ENCODE peak calls at places on chromosomes 6 and 20, in four cellular contexts. Y, X, I and R are unnamed samples.

GRCh38 chr20:50304501-50304856 is 113.8 kb downstream of the CEBPB start:
- DNase-seq in X (no peak), I (no peak), Y (peak; percentile 88), R (no peak)

GRCh38 chr20:20002101-20002998 is 14.8 kb upstream of the NAA20 start:
- DNase-seq in Y (no peak), X (no peak), I (no peak), R (no peak)

GRCh38 chr6:107628878-107629277 is 139.0 kb downstream of the SOBP start:
- DNase-seq in I (no peak), Y (no peak), X (no peak), R (no peak)

GRCh38 chr6:41462980-41463930 is 82.9 kb upstream of the FOXP4 start:
- DNase-seq in X (no peak), Y (peak; percentile 85), I (no peak), R (peak; percentile 16)

GRCh38 chr20:32652739-32653526 is 20.8 kb downstream of the C20orf203 start:
- DNase-seq in Y (peak; percentile 92), X (peak; percentile 75), I (peak; percentile 71), R (peak; percentile 69)

GRCh38 chr6:123745877-123746276 is 57.8 kb upstream of the NKAIN2 start:
- DNase-seq in Y (no peak), I (no peak), X (no peak), R (no peak)

GRCh38 chr20:46220808-46221207 is 87.5 kb downstream of the CDH22 start:
- DNase-seq in X (peak; percentile 91), Y (no peak), I (no peak), R (no peak)

GRCh38 chr6:112199001-112199403 is 55.4 kb downstream of the LAMA4 start:
- DNase-seq in Y (no peak), I (no peak), X (no peak), R (no peak)

GRCh38 chr6:111487656-111488055 is 4.6 kb upstream of the REV3L start:
- DNase-seq in X (no peak), I (no peak), Y (no peak), R (no peak)

GRCh38 chr6:3230275-3231212 is 3.1 kb upstream of the TUBB2B start:
- DNase-seq in I (no peak), X (peak; percentile 74), Y (no peak), R (peak; percentile 78)

GRCh38 chr6:161439093-161439492 is 165.2 kb upstream of the AGPAT4 start:
- DNase-seq in X (no peak), Y (no peak), I (no peak), R (peak; percentile 78)

GRCh38 chr20:41510224-41510623 is 108.0 kb downstream of the CHD6 start:
- DNase-seq in I (no peak), Y (no peak), X (no peak), R (no peak)
- H3K27ac ChIP-seq in I (no peak overlapping the region), Y (peak overlapping the region; percentile 13), X (no peak overlapping the region), R (no peak overlapping the region)

DNA sequence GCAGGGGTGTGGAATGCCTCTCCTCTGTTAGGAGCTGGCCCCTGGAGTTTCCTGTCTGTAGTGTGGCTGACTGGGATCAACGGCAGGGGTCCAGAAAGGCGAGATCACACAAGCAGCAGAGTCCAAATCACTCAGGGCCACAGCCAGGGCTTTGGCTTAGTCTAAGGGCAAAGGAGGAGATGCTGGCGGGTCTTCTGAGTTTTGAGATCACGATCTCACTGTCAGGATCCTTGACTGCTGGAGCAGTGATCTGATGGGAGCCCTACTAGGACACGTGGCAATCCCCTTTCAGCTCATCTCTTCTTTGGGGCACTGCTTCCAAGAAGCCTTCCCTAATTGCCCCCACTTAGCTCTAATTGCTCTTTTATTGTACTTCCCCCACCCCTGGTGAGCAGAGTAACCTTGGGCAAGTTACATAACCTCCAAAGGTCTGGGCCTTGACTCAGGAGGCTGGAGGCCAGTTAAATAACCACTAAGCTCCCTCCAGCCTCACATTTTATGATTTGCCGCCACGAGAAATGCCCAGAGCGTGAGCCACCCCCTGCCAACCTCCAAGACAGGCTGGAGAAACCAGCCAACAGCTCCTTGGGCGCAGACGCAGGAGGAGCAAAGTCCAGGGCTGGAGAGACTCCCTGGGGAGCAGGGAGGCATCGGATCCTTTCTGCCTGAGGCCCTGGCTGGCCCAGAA is 12.0 kb downstream of the KCNK5 start:
- DNase-seq in X (no peak), I (no peak), Y (peak; percentile 44), R (no peak)
- H3K27ac ChIP-seq in X (no peak overlapping the region), I (no peak overlapping the region), Y (no peak overlapping the region), R (no peak overlapping the region)

DNA sequence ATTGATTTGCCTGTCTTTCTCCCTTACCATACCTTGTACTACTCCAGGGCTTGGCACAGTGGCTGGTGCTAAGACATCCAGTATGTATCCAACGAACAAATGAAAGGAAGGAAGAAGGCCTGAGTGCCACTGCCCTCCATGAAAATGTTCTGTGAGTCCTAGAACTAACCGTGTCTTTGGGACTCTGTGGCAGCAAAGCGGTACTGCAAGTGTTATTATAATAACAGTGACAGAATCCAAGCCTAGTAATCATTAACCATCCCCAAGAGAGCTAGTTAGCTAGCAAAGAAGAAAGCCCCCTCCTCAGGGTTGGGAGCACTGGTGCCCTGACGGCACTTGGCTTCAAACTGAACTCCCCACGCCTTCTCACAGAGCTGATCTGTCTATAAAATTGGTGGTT is 239.8 kb downstream of the PTPRT start:
- DNase-seq in X (no peak), I (no peak), Y (no peak), R (no peak)
- H3K27ac ChIP-seq in X (no peak overlapping the region), I (no peak overlapping the region), Y (no peak overlapping the region), R (no peak overlapping the region)

GRCh38 chr6:117307655-117308054 is 42.3 kb downstream of the VGLL2 start:
- DNase-seq in X (no peak), Y (no peak), I (no peak), R (no peak)

GRCh38 chr6:117303323-117303722 is 38.0 kb downstream of the VGLL2 start:
- DNase-seq in X (no peak), I (no peak), Y (no peak), R (no peak)

GRCh38 chr6:117309069-117309468 is 43.7 kb downstream of the VGLL2 start:
- DNase-seq in I (no peak), Y (no peak), X (no peak), R (no peak)

GRCh38 chr6:117306227-117306784 is 40.9 kb downstream of the VGLL2 start:
- DNase-seq in X (no peak), I (no peak), Y (no peak), R (no peak)

GRCh38 chr6:117304446-117304845 is 39.1 kb downstream of the VGLL2 start:
- DNase-seq in X (no peak), I (no peak), Y (no peak), R (no peak)
- H3K27ac ChIP-seq in X (no peak overlapping the region), I (no peak overlapping the region), Y (no peak overlapping the region), R (no peak overlapping the region)

DNA sequence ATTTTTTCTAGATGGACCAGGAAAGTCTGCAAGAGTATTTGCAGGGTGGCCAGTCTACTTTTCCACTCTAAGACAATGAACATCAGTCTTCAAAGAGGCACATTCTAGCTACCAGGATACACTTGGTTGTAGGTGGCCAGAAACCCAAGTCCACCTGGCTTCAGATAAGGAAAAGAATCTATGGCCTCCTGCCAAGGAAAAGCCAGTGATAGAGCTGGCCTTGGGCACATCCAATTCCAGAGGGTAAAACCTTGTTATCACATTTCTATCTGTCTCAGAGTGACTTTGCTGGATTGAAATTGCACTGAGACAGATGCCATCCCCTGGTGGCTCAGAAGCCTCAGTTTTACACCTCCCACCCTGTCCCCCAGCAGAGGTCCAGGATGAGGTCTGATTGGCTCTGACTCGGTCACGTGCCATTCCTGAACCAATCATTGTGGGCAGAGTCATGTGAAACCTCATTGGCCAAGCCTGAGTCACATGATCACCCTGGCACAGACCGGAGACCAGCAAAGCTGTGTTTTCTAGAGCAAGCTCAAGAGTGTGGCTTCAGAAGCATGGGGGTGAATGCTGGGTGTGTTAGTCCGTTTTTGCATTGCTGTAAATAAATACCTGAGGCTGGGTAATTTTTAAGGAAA is 497.4 kb upstream of the SULF2 start:
- DNase-seq in X (no peak), I (no peak), Y (no peak), R (no peak)
- H3K27ac ChIP-seq in X (no peak overlapping the region), I (no peak overlapping the region), Y (no peak overlapping the region), R (no peak overlapping the region)

GRCh38 chr6:39280247-39280731 is 33.9 kb downstream of the KCNK17 start:
- DNase-seq in I (no peak), X (no peak), Y (no peak), R (no peak)

GRCh38 chr6:39274903-39275302 is 39.3 kb downstream of the KCNK17 start:
- DNase-seq in Y (no peak), X (no peak), I (no peak), R (no peak)

GRCh38 chr6:39281312-39281980 is 32.8 kb downstream of the KCNK17 start:
- DNase-seq in X (no peak), I (no peak), Y (no peak), R (no peak)

GRCh38 chr6:39276379-39276995 is 37.7 kb downstream of the KCNK17 start:
- DNase-seq in I (no peak), X (no peak), Y (no peak), R (no peak)

DNA sequence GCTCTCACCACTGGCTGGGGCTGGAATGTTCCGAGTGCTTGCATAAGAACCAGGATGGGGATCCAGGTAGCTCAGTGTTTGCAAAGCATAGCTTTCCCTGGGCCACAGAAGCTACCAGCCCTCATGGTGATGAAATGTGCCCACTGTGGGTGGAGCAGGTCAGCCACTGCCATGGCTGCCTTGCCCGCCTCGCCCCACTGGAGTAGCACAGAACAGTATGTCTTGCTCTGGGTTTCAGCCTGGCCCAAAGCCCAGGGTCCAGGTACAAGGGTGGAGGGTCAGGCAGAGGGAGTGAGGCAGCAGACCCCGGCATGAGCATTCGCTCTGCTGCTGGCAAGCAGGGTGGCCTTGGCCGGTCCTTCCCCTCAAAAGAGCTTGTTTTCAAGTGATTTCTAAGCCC is 34.7 kb downstream of the KCNK17 start:
- DNase-seq in Y (no peak), I (no peak), X (no peak), R (no peak)
- H3K27ac ChIP-seq in Y (no peak overlapping the region), I (no peak overlapping the region), X (no peak overlapping the region), R (no peak overlapping the region)

DNA sequence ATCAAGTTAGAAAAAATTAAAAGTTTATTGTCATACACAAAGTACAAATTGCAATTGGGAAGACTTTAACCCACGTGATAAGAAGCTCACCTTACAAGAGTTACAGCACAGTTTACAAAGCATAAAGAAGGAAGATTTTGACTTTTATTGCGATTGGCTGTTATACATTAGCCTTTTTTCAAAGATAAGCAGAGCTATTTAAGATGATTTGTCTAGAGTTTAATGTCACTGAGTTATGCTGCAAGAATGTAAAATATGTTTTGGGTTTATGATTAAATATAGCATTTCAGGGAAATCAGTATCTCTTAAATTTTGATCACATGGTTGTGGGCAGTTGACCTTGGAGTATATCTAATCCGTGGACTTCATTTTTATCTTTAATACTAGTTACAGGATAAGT is 664.2 kb upstream of the PTCHD4 start:
- DNase-seq in I (no peak), X (no peak), Y (no peak), R (no peak)
- H3K27ac ChIP-seq in I (no peak overlapping the region), X (no peak overlapping the region), Y (no peak overlapping the region), R (no peak overlapping the region)

DNA sequence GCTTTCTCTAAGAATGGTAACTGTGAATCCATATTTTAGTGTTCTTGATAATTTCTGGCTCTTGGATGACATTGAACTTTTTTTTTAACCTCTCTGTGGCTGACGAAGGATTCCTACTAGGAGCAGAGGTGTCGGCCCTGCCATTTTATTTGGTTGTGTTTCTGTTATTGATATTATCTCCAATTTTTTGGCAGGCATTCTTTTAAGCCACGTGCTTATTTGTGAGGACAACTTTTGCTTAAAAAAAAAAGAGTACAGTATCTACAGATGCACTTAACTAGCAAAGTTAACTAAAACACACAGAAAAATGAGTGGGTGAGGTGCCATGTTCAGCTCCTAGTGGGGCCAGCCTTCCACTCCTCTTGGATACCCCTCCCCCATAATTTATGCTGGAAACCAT is 1.1 kb downstream of the FANCE start:
- DNase-seq in X (no peak), I (no peak), Y (no peak), R (no peak)
- H3K27ac ChIP-seq in X (no peak overlapping the region), I (peak overlapping the region; percentile 59), Y (peak overlapping the region; percentile 77), R (no peak overlapping the region)

GRCh38 chr20:24605937-24606455 is 136.6 kb downstream of the SYNDIG1 start:
- DNase-seq in I (no peak), Y (no peak), X (no peak), R (no peak)
- H3K27ac ChIP-seq in I (no peak overlapping the region), Y (no peak overlapping the region), X (no peak overlapping the region), R (no peak overlapping the region)

GRCh38 chr20:24948939-24949679 is at the start of gene CST7:
- DNase-seq in I (peak; percentile 78), X (no peak), Y (peak; percentile 82), R (no peak)
- H3K27ac ChIP-seq in I (peak within 1 kb of the TSS; percentile 46), X (no peak within 1 kb of the TSS), Y (no peak within 1 kb of the TSS), R (no peak within 1 kb of the TSS)